ENCODE peak calls at places on chromosomes 16 and 17, in eight cellular contexts. A, O, R, X, C, I, S and H are unnamed samples.

GRCh38 chr16:12002447-12003006 is 26.0 kb downstream of the SNX29 start:
- DNase-seq in S (no peak), R (peak; percentile 77), C (no peak), O (peak; percentile 68), X (peak; percentile 83), I (no peak), A (no peak), H (no peak)

GRCh38 chr16:78134944-78135619 is 35.6 kb downstream of the WWOX start:
- DNase-seq in C (no peak), R (no peak), S (no peak), A (no peak), X (no peak), O (no peak), I (no peak), H (no peak)

GRCh38 chr16:71537643-71538042 is 11.4 kb downstream of the CHST4 start:
- DNase-seq in S (peak; percentile 61), R (peak; percentile 24), O (peak; percentile 39), I (peak; percentile 4), X (peak; percentile 61), C (peak; percentile 67), A (peak; percentile 55), H (peak; percentile 55)

GRCh38 chr16:3171855-3172593 is 16.0 kb upstream of the OR1F1 start:
- DNase-seq in A (no peak), I (no peak), S (peak; percentile 49), C (no peak), R (no peak), O (peak; percentile 46), X (peak; percentile 89), H (no peak)

GRCh38 chr17:17205368-17206148 is 575 bp downstream of the PLD6 start:
- DNase-seq in R (peak; percentile 33), C (no peak), I (no peak), S (peak; percentile 87), A (peak; percentile 75), X (peak; percentile 28), O (peak; percentile 55), H (peak; percentile 72)

GRCh38 chr17:66372182-66372581 is 69.8 kb downstream of the PRKCA start:
- DNase-seq in R (no peak), I (no peak), X (peak; percentile 22), C (no peak), O (no peak), A (no peak), S (no peak), H (no peak)

GRCh38 chr17:65987988-65988387 is 203.9 kb downstream of the CEP112 start:
- DNase-seq in C (peak; percentile 38), R (peak; percentile 57), S (peak; percentile 65), A (no peak), X (peak; percentile 70), I (peak; percentile 3), O (peak; percentile 26), H (peak; percentile 11)

GRCh38 chr17:81869221-81870154 is 1.6 kb downstream of the ARHGDIA start:
- DNase-seq in I (no peak), O (peak; percentile 31), R (peak; percentile 32), C (peak; percentile 69), X (peak; percentile 47), A (peak; percentile 60), S (peak; percentile 64), H (peak; percentile 42)

GRCh38 chr16:50314665-50315064 is 48.3 kb downstream of the ADCY7 start:
- DNase-seq in A (no peak), O (no peak), I (no peak), X (no peak), C (no peak), R (no peak), S (no peak), H (no peak)

GRCh38 chr17:50482110-50482509 is 3.5 kb downstream of the RSAD1 start:
- DNase-seq in O (no peak), I (no peak), S (no peak), R (no peak), X (no peak), C (no peak), A (no peak), H (no peak)

GRCh38 chr16:73006021-73006420 is 41.9 kb downstream of the ZFHX3 start:
- DNase-seq in A (no peak), I (no peak), C (no peak), X (peak; percentile 51), O (no peak), R (no peak), S (peak; percentile 65), H (no peak)

GRCh38 chr17:16464001-16464640 is 27.9 kb downstream of the LRRC75A start:
- DNase-seq in C (no peak), A (no peak), R (no peak), I (no peak), S (no peak), O (no peak), X (no peak), H (no peak)

GRCh38 chr17:30137158-30137557 is 20.5 kb downstream of the NSRP1 start:
- DNase-seq in O (no peak), A (no peak), S (no peak), R (no peak), I (no peak), C (no peak), X (no peak), H (no peak)

GRCh38 chr16:21166561-21166961 is 8.1 kb downstream of the LDAF1 start:
- DNase-seq in I (no peak), X (no peak), S (peak; percentile 31), R (no peak), C (no peak), A (no peak), O (no peak), H (no peak)

GRCh38 chr17:36918260-36918691 is 19.0 kb upstream of the LHX1 start:
- DNase-seq in C (no peak), A (no peak), X (no peak), S (no peak), R (no peak), I (no peak), O (peak; percentile 22), H (no peak)

GRCh38 chr17:193841-194806 is 12.7 kb upstream of the DOC2B start:
- DNase-seq in I (no peak), R (no peak), A (peak; percentile 92), O (no peak), X (no peak), C (no peak), S (no peak), H (no peak)

DNA sequence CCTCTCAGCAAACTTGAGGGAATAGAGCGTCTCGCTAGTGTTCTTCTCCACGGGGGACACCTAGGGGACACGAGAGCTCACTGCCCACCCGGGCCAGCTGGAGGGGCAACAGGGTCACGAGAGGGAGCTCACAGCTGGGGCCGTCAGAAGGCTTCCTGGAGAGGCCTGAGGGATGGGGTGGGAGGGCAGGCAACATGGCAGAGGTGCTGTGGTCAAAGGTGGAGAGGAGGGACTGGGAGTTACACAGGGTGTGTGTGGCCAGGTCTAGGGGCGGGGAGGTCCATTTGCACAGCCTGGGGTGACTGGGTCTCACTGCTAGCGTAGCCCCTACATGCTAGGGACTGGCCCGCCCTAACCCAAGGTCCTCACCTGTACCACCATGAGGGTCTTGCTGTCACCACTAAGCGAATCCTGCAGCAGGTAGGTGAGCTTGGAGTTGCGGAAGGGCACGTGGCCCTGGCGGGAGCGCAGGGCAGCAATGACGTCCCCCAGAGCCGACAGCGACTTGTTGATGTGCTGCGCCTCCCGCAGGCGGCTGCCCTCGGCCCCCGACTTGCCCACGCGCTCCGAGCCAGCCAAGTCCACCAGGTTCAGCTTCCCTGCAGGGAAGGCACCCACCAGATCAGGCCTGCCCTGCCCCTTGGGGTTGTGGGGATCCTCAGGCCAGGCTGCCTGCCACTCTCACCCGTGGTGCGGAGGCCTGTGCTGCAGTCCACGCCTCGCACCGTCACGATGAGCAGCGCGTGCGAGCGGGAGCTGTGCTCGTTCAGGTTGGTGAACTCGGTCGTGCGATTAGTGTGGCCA is 25.0 kb downstream of the KATNB1 start:
- DNase-seq in I (no peak), R (no peak), C (no peak), X (no peak), O (no peak), A (no peak), S (no peak), H (no peak)
- TF ChIP-seq CTCF in I (no peak), R (no peak), C (no peak), X (no peak), O (no peak), A (no peak), S (no peak), H (no peak)

DNA sequence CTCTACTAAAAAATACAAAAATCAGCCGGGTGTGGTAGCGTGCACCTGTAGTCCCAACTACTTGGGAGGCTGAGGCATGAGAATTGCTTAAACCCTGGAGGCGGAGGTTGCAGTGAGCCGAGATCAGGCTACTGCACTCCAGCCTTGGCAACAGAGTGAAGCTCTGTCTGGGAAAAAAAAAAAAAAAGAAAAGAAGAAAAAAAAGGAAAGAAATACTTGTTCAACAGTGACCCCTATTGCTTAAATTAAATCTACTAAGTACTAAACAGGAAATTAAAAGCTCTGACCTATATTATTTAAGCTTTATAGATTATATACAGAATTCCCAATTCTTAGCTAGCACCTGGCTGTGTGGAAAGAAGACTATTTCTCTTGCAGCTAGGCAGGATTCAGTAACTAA is 48.9 kb downstream of the FBXL20 start:
- DNase-seq in X (no peak), R (peak; percentile 9), I (no peak), A (no peak), S (no peak), C (no peak), O (no peak), H (no peak)
- TF ChIP-seq CTCF in X (no peak), R (no peak), I (no peak), A (no peak), S (no peak), C (peak; percentile 48), O (peak; percentile 2), H (no peak)

GRCh38 chr17:8186787-8187516 is 3.0 kb downstream of the BORCS6 start:
- DNase-seq in O (peak; percentile 96), I (peak; percentile 86), C (peak; percentile 93), R (peak; percentile 97), S (peak; percentile 94), A (peak; percentile 96), X (peak; percentile 98), H (peak; percentile 96)

GRCh38 chr17:8188408-8188839 is 1.6 kb downstream of the BORCS6 start:
- DNase-seq in S (no peak), I (no peak), A (no peak), O (no peak), X (no peak), C (no peak), R (no peak), H (no peak)

GRCh38 chr17:8189041-8189710 is 804 bp downstream of the BORCS6 start:
- DNase-seq in A (peak; percentile 53), C (no peak), X (peak; percentile 36), S (peak; percentile 56), O (peak; percentile 16), I (no peak), R (peak; percentile 10), H (peak; percentile 57)

GRCh38 chr17:8186446-8186786 is 3.6 kb downstream of the BORCS6 start:
- DNase-seq in I (no peak), C (no peak), X (no peak), O (no peak), R (no peak), A (no peak), S (no peak), H (no peak)

GRCh38 chr17:8187517-8188407 is 2.2 kb downstream of the BORCS6 start:
- DNase-seq in O (peak; percentile 100), C (peak; percentile 93), R (peak; percentile 100), A (peak; percentile 96), S (peak; percentile 99), I (peak; percentile 99), X (peak; percentile 100), H (peak; percentile 94)
- TF ChIP-seq CTCF in O (peak; percentile 6), C (peak; percentile 12), R (no peak), A (no peak), S (no peak), I (peak; percentile 12), X (no peak), H (no peak)

GRCh38 chr17:21164226-21165019 is 37.7 kb downstream of the DHRS7B start:
- DNase-seq in S (no peak), C (peak; percentile 22), O (peak; percentile 45), I (no peak), A (no peak), R (no peak), X (no peak), H (no peak)
- TF ChIP-seq CTCF in S (no peak), C (peak; percentile 56), O (no peak), I (no peak), A (no peak), R (no peak), X (no peak), H (no peak)